ENCODE peak calls at places on chromosomes 5 and 9, in five cellular contexts. Y is fibroblast of mammary gland, H is mucosa of descending colon, D is ovary, L is psoas muscle. G is an unnamed sample.

GRCh38 chr5:163565931-163566608 is 60.7 kb downstream of the MAT2B start:
- DNase-seq in Y (no peak), H (peak; percentile 20), D (no peak), L (no peak), G (peak; percentile 35)

GRCh38 chr9:92635760-92636159 is 34.2 kb downstream of the IPPK start:
- DNase-seq in Y (no peak), H (no peak), D (no peak), L (no peak), G (no peak)

GRCh38 chr5:54595724-54596123 is 78.2 kb downstream of the SNX18 start:
- DNase-seq in Y (no peak), H (no peak), D (no peak), L (no peak), G (peak; percentile 81)

GRCh38 chr5:110329955-110330354 is 396.5 kb downstream of the TMEM232 start:
- DNase-seq in Y (no peak), H (no peak), D (no peak), L (no peak), G (no peak)

GRCh38 chr9:95626341-95626740 is 109.6 kb upstream of the PTCH1 start:
- DNase-seq in Y (no peak), H (no peak), D (no peak), L (no peak), G (no peak)

GRCh38 chr9:88814521-88815101 is 176.7 kb upstream of the S1PR3 start:
- DNase-seq in Y (peak; percentile 92), H (no peak), D (no peak), L (no peak), G (peak; percentile 72)

GRCh38 chr5:164332349-164333196 is 827.2 kb downstream of the MAT2B start:
- DNase-seq in Y (no peak), H (no peak), D (no peak), L (no peak), G (no peak)

GRCh38 chr9:69476797-69477196 is 151.8 kb downstream of the ENTREP1 start:
- DNase-seq in Y (no peak), H (no peak), D (no peak), L (no peak), G (no peak)

GRCh38 chr5:150641006-150641570 is 628 bp downstream of the SYNPO start:
- DNase-seq in Y (peak; percentile 88), H (no peak), D (peak; percentile 74), L (peak; percentile 73), G (no peak)

GRCh38 chr5:150082364-150082763 is 4.0 kb downstream of the CSF1R start:
- DNase-seq in Y (no peak), H (no peak), D (no peak), L (no peak), G (no peak)

GRCh38 chr9:20640331-20641187 is 18.3 kb upstream of the MLLT3 start:
- DNase-seq in Y (peak; percentile 53), H (peak; percentile 86), D (peak; percentile 15), L (peak; percentile 56), G (peak; percentile 48)

GRCh38 chr5:126884269-126884819 is 107.4 kb downstream of the LMNB1 start:
- DNase-seq in Y (peak; percentile 97), H (no peak), D (no peak), L (no peak), G (peak; percentile 24)

GRCh38 chr9:22256381-22256780 is 190.2 kb upstream of the DMRTA1 start:
- DNase-seq in Y (no peak), H (no peak), D (no peak), L (no peak), G (no peak)

GRCh38 chr5:133685402-133686018 is 73.2 kb upstream of the FSTL4 start:
- DNase-seq in Y (no peak), H (no peak), D (no peak), L (no peak), G (no peak)

GRCh38 chr9:99000480-99001395 is 57.0 kb downstream of the COL15A1 start:
- DNase-seq in Y (peak; percentile 81), H (peak; percentile 72), D (peak; percentile 10), L (peak; percentile 73), G (peak; percentile 88)

GRCh38 chr9:346114-346513 is 131.4 kb downstream of the DOCK8 start:
- DNase-seq in Y (no peak), H (no peak), D (no peak), L (no peak), G (no peak)

GRCh38 chr9:71179183-71179582 is 57.8 kb upstream of the TRPM3 start:
- DNase-seq in Y (no peak), H (peak; percentile 32), D (no peak), L (no peak), G (no peak)

GRCh38 chr5:25754895-25755294 is 1110.1 kb upstream of the CDH10 start:
- DNase-seq in Y (peak; percentile 7), H (no peak), D (no peak), L (no peak), G (no peak)

GRCh38 chr9:81529556-81530193 is 159.7 kb downstream of the TLE1 start:
- DNase-seq in Y (peak; percentile 57), H (no peak), D (no peak), L (no peak), G (peak; percentile 52)

GRCh38 chr5:152369298-152369697 is 35.8 kb downstream of the NMUR2 start:
- DNase-seq in Y (no peak), H (no peak), D (no peak), L (no peak), G (no peak)

GRCh38 chr5:161167001-161167765 is 315.2 kb upstream of the ATP10B start:
- DNase-seq in Y (no peak), H (peak; percentile 16), D (no peak), L (no peak), G (no peak)

GRCh38 chr5:106849266-106849665 is 821.5 kb downstream of the EFNA5 start:
- DNase-seq in Y (no peak), H (no peak), D (no peak), L (no peak), G (no peak)

GRCh38 chr5:176810687-176811501 is 535 bp downstream of the UNC5A start:
- DNase-seq in Y (no peak), H (no peak), D (no peak), L (no peak), G (peak; percentile 24)

GRCh38 chr5:78660401-78660800 is 11.8 kb upstream of the LHFPL2 start:
- DNase-seq in Y (no peak), H (no peak), D (no peak), L (no peak), G (no peak)

GRCh38 chr9:21728781-21729180 is 73.7 kb upstream of the MTAP start:
- DNase-seq in Y (peak; percentile 78), H (no peak), D (no peak), L (no peak), G (no peak)

GRCh38 chr9:5278486-5278885 is 26.0 kb downstream of the RLN2 start:
- DNase-seq in Y (no peak), H (no peak), D (no peak), L (no peak), G (no peak)

GRCh38 chr5:126544087-126544740 is 50.8 kb downstream of the ALDH7A1 start:
- DNase-seq in Y (peak; percentile 44), H (peak; percentile 61), D (no peak), L (no peak), G (peak; percentile 29)

GRCh38 chr5:144390133-144390532 is 219.5 kb downstream of the KCTD16 start:
- DNase-seq in Y (no peak), H (peak; percentile 43), D (no peak), L (no peak), G (peak; percentile 1)

GRCh38 chr5:43389679-43390329 is 22.4 kb downstream of the CCL28 start:
- DNase-seq in Y (peak; percentile 95), H (peak; percentile 81), D (no peak), L (no peak), G (peak; percentile 95)

GRCh38 chr9:86749530-86750275 is 197.6 kb downstream of the GAS1 start:
- DNase-seq in Y (peak; percentile 94), H (peak; percentile 23), D (no peak), L (no peak), G (peak; percentile 93)

GRCh38 chr9:94665606-94666005 is 26.3 kb upstream of the FBP1 start:
- DNase-seq in Y (no peak), H (no peak), D (no peak), L (no peak), G (no peak)

GRCh38 chr9:129887210-129888084 is 52.2 kb downstream of the USP20 start:
- DNase-seq in Y (peak; percentile 54), H (no peak), D (no peak), L (no peak), G (peak; percentile 74)
- TF ChIP-seq CTCF in Y (peak; percentile 29), H (no peak), D (no peak), L (no peak), G (peak; percentile 53)

GRCh38 chr5:141250576-141250975 is 5.4 kb downstream of the PCDHB15 start:
- DNase-seq in Y (no peak), H (no peak), D (no peak), L (no peak), G (no peak)
- TF ChIP-seq CTCF in Y (no peak), H (no peak), D (no peak), L (no peak), G (no peak)

GRCh38 chr5:156522651-156523529 is 195.9 kb downstream of the SGCD start:
- DNase-seq in Y (no peak), H (no peak), D (no peak), L (no peak), G (no peak)

GRCh38 chr5:156527611-156528010 is 200.6 kb downstream of the SGCD start:
- DNase-seq in Y (no peak), H (no peak), D (no peak), L (no peak), G (no peak)

GRCh38 chr5:156526081-156527017 is 199.4 kb downstream of the SGCD start:
- DNase-seq in Y (no peak), H (no peak), D (no peak), L (no peak), G (no peak)

GRCh38 chr5:156528673-156529072 is 201.7 kb downstream of the SGCD start:
- DNase-seq in Y (no peak), H (no peak), D (no peak), L (no peak), G (no peak)

GRCh38 chr5:156523607-156524006 is 196.6 kb downstream of the SGCD start:
- DNase-seq in Y (no peak), H (no peak), D (no peak), L (no peak), G (no peak)
- TF ChIP-seq CTCF in Y (no peak), H (no peak), D (no peak), L (no peak), G (no peak)

GRCh38 chr9:110141118-110141797 is 66.7 kb downstream of the C9orf152 start:
- DNase-seq in Y (peak; percentile 97), H (no peak), D (peak; percentile 46), L (no peak), G (peak; percentile 93)

GRCh38 chr9:110142868-110143866 is 64.8 kb downstream of the C9orf152 start:
- DNase-seq in Y (no peak), H (no peak), D (no peak), L (no peak), G (peak; percentile 35)

GRCh38 chr9:110142253-110142652 is 65.7 kb downstream of the C9orf152 start:
- DNase-seq in Y (no peak), H (no peak), D (no peak), L (no peak), G (no peak)

GRCh38 chr9:110143969-110144545 is 63.9 kb downstream of the C9orf152 start:
- DNase-seq in Y (no peak), H (no peak), D (no peak), L (no peak), G (peak; percentile 27)

DNA sequence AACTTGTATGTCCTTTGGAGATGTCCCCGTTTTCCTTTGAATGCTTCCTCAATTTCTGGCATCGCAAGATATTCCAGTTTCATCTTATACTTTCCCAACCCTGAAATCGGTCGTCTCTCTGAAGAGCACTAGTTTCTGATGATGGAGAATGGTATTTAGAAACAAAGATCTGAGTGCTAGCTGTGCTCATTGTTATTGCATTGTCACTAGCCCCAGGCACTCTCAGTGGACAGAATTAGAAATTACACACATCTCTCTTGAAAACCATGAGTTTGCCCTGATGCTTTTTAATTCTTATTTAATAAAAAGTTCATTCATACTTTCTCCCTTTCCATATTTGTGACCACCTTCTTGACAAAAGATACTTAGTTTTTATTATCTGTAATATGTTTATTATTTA is 67.7 kb downstream of the C9orf152 start:
- DNase-seq in Y (no peak), H (no peak), D (no peak), L (no peak), G (no peak)
- TF ChIP-seq CTCF in Y (no peak), H (no peak), D (no peak), L (no peak), G (no peak)